ENCODE peak calls at places on chromosomes 1 and 21, in four cellular contexts. F is NCI-H446; N is CD8-positive, alpha-beta memory T cell; B is AML-193. R is an unnamed sample.

GRCh38 chr21:41598561-41599511 is 90.9 kb upstream of the TMPRSS2 start:
- DNase-seq in F (no peak), N (no peak), B (no peak), R (no peak)

GRCh38 chr1:230632273-230632873 is 9.9 kb upstream of the COG2 start:
- DNase-seq in F (peak; percentile 9), N (no peak), B (peak; percentile 53), R (no peak)

GRCh38 chr1:6930901-6931300 is 145.6 kb downstream of the CAMTA1 start:
- DNase-seq in F (no peak), N (no peak), B (no peak), R (no peak)

GRCh38 chr1:160795951-160796383 is at the start of gene LY9:
- DNase-seq in F (no peak), N (peak; percentile 73), B (no peak), R (peak; percentile 28)

GRCh38 chr21:36917487-36918158 is 48.8 kb downstream of the HLCS start:
- DNase-seq in F (no peak), N (no peak), B (peak; percentile 1), R (no peak)

GRCh38 chr21:18545908-18546307 is 142.3 kb upstream of the TMPRSS15 start:
- DNase-seq in F (no peak), N (no peak), B (no peak), R (no peak)

GRCh38 chr1:198121058-198121829 is 35.6 kb upstream of the NEK7 start:
- DNase-seq in F (no peak), N (peak; percentile 2), B (no peak), R (no peak)

GRCh38 chr1:31985430-31985829 is 28.2 kb upstream of the KHDRBS1 start:
- DNase-seq in F (no peak), N (no peak), B (no peak), R (no peak)

GRCh38 chr1:63000508-63000907 is 216.6 kb downstream of the ATG4C start:
- DNase-seq in F (no peak), N (no peak), B (no peak), R (no peak)